ENCODE peak calls at places on chromosomes 6 and 20, in five cellular contexts. Y is iPS-NIHi11; J is head of caudate nucleus; Z is NCI-H510A; I is effector CD8-positive, alpha-beta T cell. V is an unnamed sample.

GRCh38 chr6:30981942-30982772 is 1.4 kb upstream of the MUC21 start:
- DNase-seq in Y (peak), J (no peak), Z (no peak), I (no peak), V (no peak)

GRCh38 chr20:41224281-41224680 is 86.9 kb downstream of the PLCG1 start:
- DNase-seq in Y (no peak), J (no peak), Z (no peak), I (no peak), V (no peak)

GRCh38 chr6:140051521-140052455 is 677.3 kb upstream of the CITED2 start:
- DNase-seq in Y (no peak), J (no peak), Z (no peak), I (no peak), V (no peak)

GRCh38 chr20:32446301-32447100 is 88.4 kb downstream of the ASXL1 start:
- DNase-seq in Y (no peak), J (no peak), Z (no peak), I (no peak), V (no peak)

GRCh38 chr6:49666930-49667369 is 30.3 kb upstream of the RHAG start:
- DNase-seq in Y (no peak), J (no peak), Z (no peak), I (no peak), V (no peak)

GRCh38 chr6:15443119-15443518 is 197.2 kb downstream of the JARID2 start:
- DNase-seq in Y (no peak), J (no peak), Z (no peak), I (no peak), V (no peak)

GRCh38 chr6:84773431-84774173 is 9.2 kb upstream of the TBX18 start:
- DNase-seq in Y (peak), J (no peak), Z (no peak), I (no peak), V (no peak)

GRCh38 chr6:149114167-149114566 is 203.3 kb upstream of the TAB2 start:
- DNase-seq in Y (no peak), J (peak), Z (no peak), I (no peak), V (peak)

GRCh38 chr20:33882481-33882880 is 71.3 kb downstream of the CHMP4B start:
- DNase-seq in Y (peak), J (no peak), Z (no peak), I (no peak), V (no peak)

GRCh38 chr20:37804584-37805566 is 98.1 kb upstream of the VSTM2L start:
- DNase-seq in Y (no peak), J (peak), Z (no peak), I (no peak), V (peak)

GRCh38 chr6:13469688-13470087 is 17.7 kb downstream of the GFOD1 start:
- DNase-seq in Y (no peak), J (no peak), Z (no peak), I (no peak), V (no peak)

GRCh38 chr6:126724821-126725220 is 384.9 kb downstream of the CENPW start:
- DNase-seq in Y (no peak), J (no peak), Z (no peak), I (no peak), V (no peak)

GRCh38 chr6:113654396-113654795 is 202.7 kb upstream of the MARCKS start:
- DNase-seq in Y (peak), J (peak), Z (no peak), I (no peak), V (peak)

GRCh38 chr6:33990061-33990541 is 155.8 kb downstream of the GRM4 start:
- DNase-seq in Y (no peak), J (peak), Z (no peak), I (no peak), V (no peak)

GRCh38 chr6:53643481-53643965 is 22.0 kb downstream of the KLHL31 start:
- DNase-seq in Y (no peak), J (no peak), Z (no peak), I (no peak), V (no peak)

GRCh38 chr6:122365775-122366403 is 33.6 kb upstream of the HSF2 start:
- DNase-seq in Y (no peak), J (no peak), Z (no peak), I (no peak), V (no peak)

GRCh38 chr20:3270051-3270450 is 31.1 kb upstream of the SLC4A11 start:
- DNase-seq in Y (no peak), J (no peak), Z (no peak), I (no peak), V (no peak)

GRCh38 chr6:131039345-131039680 is 23.7 kb downstream of the EPB41L2 start:
- DNase-seq in Y (no peak), J (no peak), Z (no peak), I (no peak), V (no peak)

GRCh38 chr20:58623579-58624473 is 27.3 kb upstream of the STX16 start:
- DNase-seq in Y (peak), J (no peak), Z (no peak), I (no peak), V (no peak)

GRCh38 chr6:135623979-135624378 is 126.4 kb upstream of the AHI1 start:
- DNase-seq in Y (no peak), J (no peak), Z (no peak), I (no peak), V (no peak)

GRCh38 chr20:37944456-37944981 is 41.6 kb downstream of the VSTM2L start:
- DNase-seq in Y (no peak), J (no peak), Z (no peak), I (no peak), V (no peak)

GRCh38 chr20:25000268-25000801 is 7.8 kb upstream of the APMAP start:
- DNase-seq in Y (no peak), J (no peak), Z (peak), I (no peak), V (no peak)

GRCh38 chr6:8029243-8029870 is 34.8 kb downstream of the BLOC1S5 start:
- DNase-seq in Y (no peak), J (no peak), Z (no peak), I (no peak), V (no peak)